ENCODE peak calls at places on chromosomes 11 and 22, in nine cellular contexts. K is CD8-positive, alpha-beta memory T cell; C is H9; G is stomach; X is Peyer's patch; L is tibial nerve; O is fibroblast of lung; I is pancreas; D is body of pancreas. Z is an unnamed sample.

GRCh38 chr11:119794756-119795155 is 65.8 kb upstream of the NECTIN1 start:
- DNase-seq in K (no peak), C (no peak), G (no peak), X (peak; percentile 10), L (no peak), O (no peak), I (peak; percentile 23), D (no peak), Z (no peak)

GRCh38 chr11:119585038-119585666 is 143.8 kb downstream of the NECTIN1 start:
- DNase-seq in K (no peak), C (peak; percentile 76), G (peak; percentile 48), X (no peak), L (no peak), O (no peak), I (peak; percentile 83), D (peak; percentile 36), Z (no peak)

GRCh38 chr11:31974737-31975136 is 116.1 kb upstream of the RCN1 start:
- DNase-seq in K (no peak), C (no peak), G (no peak), X (no peak), L (no peak), O (peak; percentile 64), I (no peak), D (no peak), Z (no peak)

GRCh38 chr22:29148036-29148435 is 57.7 kb upstream of the EMID1 start:
- DNase-seq in K (no peak), C (peak; percentile 6), G (peak; percentile 5), X (no peak), L (no peak), O (no peak), I (peak; percentile 24), D (no peak), Z (peak; percentile 39)

GRCh38 chr22:27075028-27075678 is 417.8 kb downstream of the MIAT start:
- DNase-seq in K (no peak), C (peak; percentile 49), G (no peak), X (no peak), L (no peak), O (no peak), I (no peak), D (no peak), Z (no peak)

GRCh38 chr11:37504925-37505324 is 906.9 kb upstream of the RAG2 start:
- DNase-seq in K (no peak), C (no peak), G (no peak), X (peak; percentile 46), L (no peak), O (peak; percentile 78), I (no peak), D (no peak), Z (no peak)

GRCh38 chr11:2940930-2941821 is 12.0 kb upstream of the PHLDA2 start:
- DNase-seq in K (no peak), C (no peak), G (peak; percentile 85), X (peak; percentile 85), L (no peak), O (no peak), I (peak; percentile 80), D (peak; percentile 58), Z (no peak)

GRCh38 chr11:1017269-1018005 is 19.1 kb downstream of the MUC6 start:
- DNase-seq in K (no peak), C (no peak), G (peak; percentile 60), X (peak; percentile 60), L (no peak), O (no peak), I (no peak), D (peak; percentile 38), Z (peak; percentile 92)

GRCh38 chr11:63889344-63889743 is 27.6 kb downstream of the RCOR2 start:
- DNase-seq in K (no peak), C (no peak), G (peak; percentile 66), X (peak; percentile 79), L (no peak), O (no peak), I (no peak), D (no peak), Z (no peak)

GRCh38 chr11:83265331-83265730 is 20.8 kb downstream of the CCDC90B start:
- DNase-seq in K (no peak), C (no peak), G (no peak), X (no peak), L (no peak), O (peak; percentile 41), I (no peak), D (no peak), Z (no peak)

GRCh38 chr11:110294509-110294908 is 1.9 kb downstream of the RDX start:
- DNase-seq in K (no peak), C (no peak), G (no peak), X (no peak), L (no peak), O (no peak), I (no peak), D (no peak), Z (no peak)

GRCh38 chr22:49777569-49778250 is 50.0 kb downstream of the BRD1 start:
- DNase-seq in K (no peak), C (no peak), G (no peak), X (no peak), L (no peak), O (no peak), I (no peak), D (no peak), Z (no peak)

GRCh38 chr11:64003807-64004589 is 17.8 kb downstream of the OTUB1 start:
- DNase-seq in K (no peak), C (no peak), G (no peak), X (no peak), L (no peak), O (no peak), I (no peak), D (peak; percentile 26), Z (no peak)

GRCh38 chr11:113240790-113241189 is 73.6 kb upstream of the TTC12 start:
- DNase-seq in K (no peak), C (no peak), G (no peak), X (no peak), L (no peak), O (no peak), I (no peak), D (no peak), Z (no peak)

GRCh38 chr11:8566613-8567210 is 27.3 kb downstream of the STK33 start:
- DNase-seq in K (no peak), C (no peak), G (no peak), X (no peak), L (no peak), O (peak; percentile 73), I (no peak), D (no peak), Z (no peak)

GRCh38 chr22:38114484-38115398 is 4.3 kb upstream of the BAIAP2L2 start:
- DNase-seq in K (peak; percentile 69), C (peak; percentile 91), G (peak; percentile 90), X (peak; percentile 90), L (peak; percentile 78), O (peak; percentile 77), I (peak; percentile 98), D (peak; percentile 86), Z (peak; percentile 89)

GRCh38 chr22:36334838-36335603 is 52.7 kb downstream of the MYH9 start:
- DNase-seq in K (no peak), C (no peak), G (no peak), X (no peak), L (no peak), O (peak; percentile 64), I (no peak), D (peak; percentile 62), Z (no peak)

GRCh38 chr11:45091563-45092392 is 54.7 kb upstream of the PRDM11 start:
- DNase-seq in K (no peak), C (peak; percentile 86), G (no peak), X (no peak), L (no peak), O (peak; percentile 70), I (no peak), D (no peak), Z (peak; percentile 73)

GRCh38 chr11:32864555-32864954 is 28.1 kb upstream of the QSER1 start:
- DNase-seq in K (no peak), C (no peak), G (no peak), X (no peak), L (no peak), O (no peak), I (no peak), D (no peak), Z (no peak)

DNA sequence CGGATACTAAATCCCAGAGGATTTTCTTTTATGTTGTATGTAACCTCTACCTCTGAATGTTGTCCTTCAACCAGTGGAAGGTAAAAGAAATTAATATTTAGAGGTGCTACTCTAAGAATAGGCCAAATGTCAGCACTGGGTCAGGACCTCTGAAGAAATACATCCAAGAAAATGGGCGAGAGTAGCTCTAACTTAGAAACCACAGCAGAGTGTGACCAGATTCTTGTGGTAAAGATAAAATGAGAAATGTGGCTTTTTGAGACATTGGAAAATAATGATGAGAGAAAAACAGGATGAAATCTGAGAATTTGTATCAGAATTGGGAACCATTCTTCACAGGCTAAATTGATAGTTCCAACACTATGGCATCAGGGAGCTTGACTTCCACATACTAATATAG is 63.5 kb downstream of the CSTPP1 start:
- DNase-seq in K (no peak), C (no peak), G (no peak), X (no peak), L (no peak), O (no peak), I (no peak), D (no peak), Z (no peak)
- H3K4me1 ChIP-seq in K (no peaks in the 10 kb centered on the region), C (no peaks in the 10 kb centered on the region), G (peaks cover 33% of the 10 kb centered on the region), X (no peaks in the 10 kb centered on the region), L (no peaks in the 10 kb centered on the region), O (peaks cover 3% of the 10 kb centered on the region), I (peaks cover 6% of the 10 kb centered on the region), D (peaks cover 18% of the 10 kb centered on the region), Z (peaks cover 28% of the 10 kb centered on the region)

GRCh38 chr11:69156673-69157155 is 979 bp downstream of the SMIM38 start:
- DNase-seq in K (no peak), C (no peak), G (no peak), X (no peak), L (no peak), O (peak; percentile 57), I (no peak), D (no peak), Z (no peak)
- H3K4me1 ChIP-seq in K (no peaks in the 10 kb centered on the region), C (no peaks in the 10 kb centered on the region), G (peaks cover 23% of the 10 kb centered on the region), X (no peaks in the 10 kb centered on the region), L (no peaks in the 10 kb centered on the region), O (no peaks in the 10 kb centered on the region), I (no peaks in the 10 kb centered on the region), D (peaks cover 32% of the 10 kb centered on the region), Z (peaks cover 19% of the 10 kb centered on the region)

GRCh38 chr22:25388866-25389540 is 169.6 kb downstream of the CRYBB2 start:
- DNase-seq in K (no peak), C (no peak), G (no peak), X (no peak), L (no peak), O (no peak), I (no peak), D (no peak), Z (no peak)
- H3K4me1 ChIP-seq in K (peaks cover 46% of the 10 kb centered on the region), C (peaks cover 3% of the 10 kb centered on the region), G (peaks cover 66% of the 10 kb centered on the region), X (no peaks in the 10 kb centered on the region), L (no peaks in the 10 kb centered on the region), O (no peaks in the 10 kb centered on the region), I (no peaks in the 10 kb centered on the region), D (peaks cover 18% of the 10 kb centered on the region), Z (peaks cover 11% of the 10 kb centered on the region)

DNA sequence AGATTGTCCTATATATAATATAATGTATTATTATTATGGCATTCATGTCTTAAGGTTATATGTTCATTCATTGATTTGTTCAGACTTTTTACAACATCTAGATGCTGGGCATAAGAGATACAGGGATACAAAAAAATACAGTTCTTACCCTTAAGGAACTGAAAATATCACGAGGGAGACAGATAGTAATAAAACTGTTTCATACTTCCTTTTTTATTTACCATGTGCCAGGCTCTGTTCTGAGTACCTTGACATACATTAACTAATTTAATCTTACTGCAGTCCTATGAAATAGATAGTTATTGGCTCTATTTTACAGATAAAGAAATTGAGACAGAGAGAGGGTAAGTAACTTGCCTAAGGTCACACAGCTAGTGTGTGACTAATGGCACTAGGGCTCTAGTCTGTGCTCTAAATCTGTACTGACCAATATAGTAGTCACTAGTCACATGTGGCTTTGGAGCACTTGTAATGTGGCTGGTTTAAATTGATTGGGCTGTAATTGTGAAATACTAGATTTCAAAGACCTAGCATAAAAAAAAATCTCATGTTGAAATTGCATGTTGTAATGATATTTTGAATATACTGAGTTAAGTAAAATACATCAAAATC is 21.3 kb downstream of the TRIM44 start:
- DNase-seq in K (no peak), C (no peak), G (no peak), X (no peak), L (no peak), O (peak; percentile 53), I (no peak), D (no peak), Z (no peak)
- H3K4me1 ChIP-seq in K (peaks cover 7% of the 10 kb centered on the region), C (no peaks in the 10 kb centered on the region), G (peaks cover 22% of the 10 kb centered on the region), X (no peaks in the 10 kb centered on the region), L (no peaks in the 10 kb centered on the region), O (peaks cover 4% of the 10 kb centered on the region), I (no peaks in the 10 kb centered on the region), D (peaks cover 24% of the 10 kb centered on the region), Z (peaks cover 7% of the 10 kb centered on the region)

Z was measured in suprapubic skin.